ENCODE peak calls at places on chromosome 3, in four cellular contexts. O, F, N and I are unnamed samples.

GRCh38 chr3:53519047-53519717 is 24.8 kb downstream of the CACNA1D start:
- DNase-seq in O (no peak), F (no peak), N (no peak), I (no peak)

GRCh38 chr3:43146599-43146998 is 40.7 kb upstream of the POMGNT2 start:
- DNase-seq in O (no peak), F (no peak), N (no peak), I (no peak)

GRCh38 chr3:195352895-195353488 is 82.0 kb upstream of the XXYLT1 start:
- DNase-seq in O (no peak), F (no peak), N (no peak), I (no peak)

GRCh38 chr3:156847746-156848339 is 21.7 kb downstream of the LEKR1 start:
- DNase-seq in O (no peak), F (no peak), N (no peak), I (no peak)

GRCh38 chr3:75188937-75189336 is 475.2 kb upstream of the FRG2C start:
- DNase-seq in O (no peak), F (no peak), N (no peak), I (no peak)

GRCh38 chr3:144877356-144877755 is 905.7 kb downstream of the DIPK2A start:
- DNase-seq in O (no peak), F (no peak), N (no peak), I (no peak)

GRCh38 chr3:119294889-119295769 is 946 bp downstream of the ARHGAP31 start:
- DNase-seq in O (peak; percentile 23), F (peak; percentile 39), N (peak; percentile 16), I (no peak)

GRCh38 chr3:55180936-55181535 is 253.2 kb upstream of the LRTM1 start:
- DNase-seq in O (no peak), F (no peak), N (peak; percentile 59), I (no peak)

GRCh38 chr3:152909180-152909883 is 74.4 kb downstream of the P2RY1 start:
- DNase-seq in O (no peak), F (no peak), N (peak; percentile 15), I (no peak)

GRCh38 chr3:133475245-133476010 is 75.6 kb downstream of the BFSP2 start:
- DNase-seq in O (no peak), F (no peak), N (peak; percentile 88), I (no peak)

GRCh38 chr3:69872783-69873378 is 126.7 kb upstream of the SAMMSON start:
- DNase-seq in O (no peak), F (no peak), N (no peak), I (no peak)

GRCh38 chr3:37519661-37520060 is 342.0 kb upstream of the CTDSPL start:
- DNase-seq in O (no peak), F (no peak), N (no peak), I (no peak)

GRCh38 chr3:15330031-15330596 is 2.3 kb downstream of the SH3BP5 start:
- DNase-seq in O (no peak), F (no peak), N (peak; percentile 54), I (no peak)

GRCh38 chr3:34626699-34627098 is 828.3 kb downstream of the PDCD6IP start:
- DNase-seq in O (no peak), F (no peak), N (no peak), I (no peak)

GRCh38 chr3:134483195-134483890 is 2.4 kb downstream of the ANAPC13 start:
- DNase-seq in O (no peak), F (no peak), N (no peak), I (no peak)

GRCh38 chr3:128490650-128491070 is 2.3 kb downstream of the GATA2 start:
- DNase-seq in O (no peak), F (no peak), N (no peak), I (no peak)

GRCh38 chr3:66083096-66083960 is 44.6 kb upstream of the MAGI1 start:
- DNase-seq in O (no peak), F (no peak), N (no peak), I (no peak)

GRCh38 chr3:51275096-51275805 is 109.8 kb upstream of the MANF start:
- DNase-seq in O (no peak), F (no peak), N (no peak), I (no peak)

GRCh38 chr3:143283432-143284128 is 164.0 kb downstream of the CHST2 start:
- DNase-seq in O (no peak), F (no peak), N (no peak), I (no peak)

GRCh38 chr3:177800565-177800964 is 603.3 kb upstream of the TBL1XR1 start:
- DNase-seq in O (no peak), F (no peak), N (no peak), I (no peak)

GRCh38 chr3:160403796-160404510 is 4.5 kb downstream of the SMC4 start:
- DNase-seq in O (no peak), F (no peak), N (no peak), I (no peak)

GRCh38 chr3:16103472-16103871 is 71.0 kb upstream of the GALNT15 start:
- DNase-seq in O (no peak), F (no peak), N (no peak), I (no peak)

GRCh38 chr3:12954891-12955650 is 113.7 kb upstream of the RPL32 start:
- DNase-seq in O (no peak), F (peak; percentile 88), N (no peak), I (peak; percentile 94)

GRCh38 chr3:126110431-126111125 is 26.7 kb upstream of the SLC41A3 start:
- DNase-seq in O (no peak), F (no peak), N (no peak), I (peak; percentile 47)

GRCh38 chr3:123353852-123354238 is 95.0 kb downstream of the ADCY5 start:
- DNase-seq in O (no peak), F (no peak), N (no peak), I (no peak)